ENCODE peak calls at places on chromosomes 2 and 18, in five cellular contexts. P is psoas muscle, U is choroid plexus epithelial cell, T is astrocyte, R is fibroblast of the aortic adventitia. L is an unnamed sample.

GRCh38 chr2:24793752-24794477 is 690 bp downstream of the CENPO start:
- DNase-seq in P (no peak), U (no peak), T (peak), R (no peak), L (peak)

GRCh38 chr18:49471532-49471931 is 11.1 kb upstream of the DYM start:
- DNase-seq in P (no peak), U (no peak), T (no peak), R (no peak), L (no peak)

GRCh38 chr2:220241423-220241822 is 614.0 kb downstream of the SLC4A3 start:
- DNase-seq in P (no peak), U (peak), T (peak), R (peak), L (no peak)

GRCh38 chr2:231926180-231926741 is at the start of gene NPPC:
- DNase-seq in P (peak), U (peak), T (peak), R (peak), L (peak)

GRCh38 chr2:145292166-145292565 is 772.2 kb upstream of the ZEB2 start:
- DNase-seq in P (no peak), U (no peak), T (no peak), R (no peak), L (no peak)

GRCh38 chr2:85813978-85814801 is 60.4 kb downstream of the ATOH8 start:
- DNase-seq in P (peak), U (peak), T (peak), R (peak), L (peak)

GRCh38 chr2:200322607-200323006 is 16.1 kb downstream of the SPATS2L start:
- DNase-seq in P (no peak), U (no peak), T (no peak), R (no peak), L (no peak)

GRCh38 chr2:149160701-149161217 is 122.3 kb downstream of the LYPD6B start:
- DNase-seq in P (no peak), U (no peak), T (no peak), R (no peak), L (peak)

GRCh38 chr2:168607992-168608391 is 151.9 kb downstream of the CERS6 start:
- DNase-seq in P (no peak), U (peak), T (peak), R (peak), L (no peak)

GRCh38 chr18:75247041-75247551 is 36.5 kb downstream of the TSHZ1 start:
- DNase-seq in P (no peak), U (peak), T (peak), R (peak), L (peak)

GRCh38 chr2:240467659-240468299 is 32.3 kb downstream of the GPC1 start:
- DNase-seq in P (peak), U (no peak), T (no peak), R (no peak), L (peak)

GRCh38 chr2:60503923-60504514 is 49.4 kb downstream of the BCL11A start:
- DNase-seq in P (no peak), U (no peak), T (no peak), R (no peak), L (no peak)

GRCh38 chr2:29108225-29108624 is 7.0 kb upstream of the CLIP4 start:
- DNase-seq in P (no peak), U (peak), T (peak), R (peak), L (no peak)

DNA sequence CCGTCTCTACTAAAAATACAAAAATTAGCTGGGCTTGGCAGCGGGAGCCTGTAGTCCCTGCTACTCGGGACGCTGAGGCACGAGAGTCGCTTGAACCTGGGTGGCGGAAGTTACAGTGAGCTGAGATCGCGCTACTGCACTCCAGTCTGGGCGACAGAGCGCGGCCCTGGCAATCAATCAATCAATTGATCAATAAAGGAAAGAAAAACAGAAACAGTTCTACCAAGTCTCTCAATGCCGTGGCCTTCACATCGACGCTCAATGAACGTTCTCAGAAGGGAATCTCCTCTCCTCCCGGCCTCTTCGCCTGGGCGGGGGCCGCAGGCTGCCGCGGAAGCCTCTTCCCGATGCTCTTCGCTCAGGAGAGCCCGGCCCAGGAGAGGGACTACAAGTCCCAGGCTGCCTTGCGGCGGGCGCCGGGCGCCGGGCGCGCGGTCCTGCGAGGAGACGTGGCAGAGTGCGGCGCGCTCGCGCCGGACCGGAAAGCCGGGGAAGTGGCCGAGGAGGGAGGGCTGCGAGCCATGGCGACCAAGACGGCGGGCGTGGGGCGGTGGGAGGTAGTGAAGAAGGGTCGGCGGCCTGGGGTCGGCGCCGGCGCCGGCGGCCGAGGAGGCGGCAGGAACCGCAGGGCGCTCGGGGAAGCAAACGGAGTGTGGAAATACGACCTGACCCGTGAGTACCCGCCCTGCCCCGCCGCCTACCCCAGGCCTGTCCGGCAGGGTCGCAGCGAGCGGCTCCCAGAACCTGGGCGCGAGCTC is at the start of gene TMEM214:
- DNase-seq in P (peak), U (peak), T (peak), R (peak), L (peak)
- TF ChIP-seq CTCF in P (no peak), U (no peak), T (no peak), R (peak), L (no peak)

GRCh38 chr2:3741867-3742602 is 38.7 kb downstream of the DCDC2C start:
- DNase-seq in P (no peak), U (peak), T (no peak), R (no peak), L (no peak)
- TF ChIP-seq CTCF in P (no peak), U (peak), T (no peak), R (no peak), L (no peak)

GRCh38 chr2:135603543-135603942 is 72.3 kb downstream of the R3HDM1 start:
- DNase-seq in P (no peak), U (peak), T (no peak), R (no peak), L (no peak)

DNA sequence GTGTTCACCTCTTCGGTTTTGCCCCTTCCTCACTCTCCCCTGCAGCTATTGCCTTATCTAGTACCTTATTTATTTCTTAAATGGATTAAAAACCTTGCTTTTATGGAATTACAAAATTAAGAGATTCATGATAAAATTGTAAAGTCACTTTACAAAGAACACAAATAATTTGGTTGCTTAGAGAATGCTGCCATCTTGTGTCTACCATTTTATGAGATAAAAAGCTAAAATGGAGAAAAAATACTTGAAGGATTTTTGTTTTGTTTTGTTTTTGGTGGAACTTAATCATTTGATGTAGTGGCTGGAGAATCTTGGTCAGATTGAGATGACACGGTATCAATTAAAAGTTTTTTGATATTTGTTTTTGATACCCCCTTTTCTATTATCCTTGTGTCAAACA is 69.6 kb downstream of the R3HDM1 start:
- DNase-seq in P (no peak), U (peak), T (no peak), R (peak), L (no peak)
- TF ChIP-seq CTCF in P (peak), U (peak), T (peak), R (peak), L (no peak)

DNA sequence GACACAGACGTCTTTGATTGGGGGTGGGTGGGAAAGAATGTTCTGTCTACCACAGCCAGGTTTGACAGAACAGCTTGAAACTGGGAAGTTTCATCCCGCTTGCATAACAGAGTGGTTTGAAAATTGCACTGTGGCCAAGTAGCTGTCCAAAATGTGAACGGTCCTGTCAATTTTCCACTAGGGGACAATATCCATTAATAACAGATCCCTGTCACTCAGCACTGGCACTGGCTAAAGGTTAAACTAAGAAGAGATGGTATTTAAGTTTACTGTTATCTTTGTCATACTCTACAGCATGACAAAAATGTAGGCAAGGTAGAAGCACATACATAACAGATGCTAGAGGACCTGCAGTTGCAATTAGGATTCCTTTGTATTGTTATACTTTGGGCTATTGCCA is 55.6 kb upstream of the ACMSD start:
- DNase-seq in P (no peak), U (peak), T (no peak), R (no peak), L (peak)
- TF ChIP-seq CTCF in P (peak), U (peak), T (peak), R (no peak), L (peak)

DNA sequence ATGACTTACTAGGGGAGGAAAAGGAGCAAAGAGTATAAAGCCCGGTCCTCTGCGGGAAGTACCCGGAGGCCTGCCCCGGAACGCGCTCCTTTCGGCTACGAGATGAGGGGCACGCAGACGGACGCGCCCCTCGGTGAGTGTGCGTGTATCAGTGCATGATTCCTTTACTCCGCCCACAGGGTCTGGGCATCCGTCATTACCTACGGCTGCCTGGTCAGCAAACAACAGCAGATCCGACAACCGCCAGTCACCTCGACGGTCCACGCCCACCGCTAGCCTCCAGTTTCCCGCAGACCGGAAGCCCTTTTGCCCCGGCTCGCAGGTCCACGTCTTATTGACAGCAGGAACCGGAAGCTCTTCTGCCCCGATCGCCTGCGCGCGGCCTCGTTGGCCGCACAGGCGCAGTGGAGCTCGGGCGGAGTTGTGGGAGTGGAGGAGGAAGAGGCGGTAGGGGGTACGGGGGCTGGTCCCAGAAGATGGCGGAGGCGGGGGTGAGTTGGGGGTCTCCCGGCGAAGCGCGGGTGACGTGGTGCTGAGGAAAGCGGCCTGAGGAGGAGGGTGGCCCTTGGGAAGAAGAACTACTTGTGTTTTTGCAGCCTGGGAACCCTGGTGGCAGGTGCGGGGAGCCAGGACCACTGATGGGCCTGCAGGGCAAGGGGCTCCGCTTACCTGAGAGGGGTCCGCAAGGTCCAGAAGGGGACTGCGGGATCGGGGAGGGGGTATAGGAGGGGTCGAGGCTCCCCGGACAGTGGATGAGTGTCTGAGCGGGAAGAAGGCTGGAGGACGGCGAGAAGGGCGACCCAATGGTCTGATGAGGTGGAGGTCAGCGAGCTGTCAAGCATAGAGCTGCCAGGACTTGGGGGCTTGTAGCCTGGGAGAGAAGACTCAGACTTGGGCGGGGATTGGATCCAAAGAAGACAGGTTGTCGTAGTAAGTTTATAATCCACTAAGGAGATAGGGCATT is at the start of gene INSIG2:
- DNase-seq in P (peak), U (peak), T (peak), R (peak), L (peak)
- TF ChIP-seq CTCF in P (no peak), U (peak), T (no peak), R (peak), L (no peak)

GRCh38 chr2:178109813-178110212 is 2.4 kb upstream of the RBM45 start:
- DNase-seq in P (no peak), U (peak), T (peak), R (peak), L (peak)
- TF ChIP-seq CTCF in P (peak), U (peak), T (peak), R (peak), L (peak)